ENCODE peak calls at places on chromosome X, in six cellular contexts. One of them, this sample, is unnamed.

GRCh38 chrX:128906753-128907152 is 616.5 kb downstream of the SMARCA1 start:
- DNase-seq in activated T-helper 9 cell treated with anti-CD3 and anti-CD28 coated beads, Interleukin-2, amount 50 U/mL, for 16 hours: no peak
- DNase-seq in NCI-H1092: no peak
- DNase-seq in GM03348: no peak
- DNase-seq in naive thymus-derived CD8-positive, alpha-beta T cell: no peak
- DNase-seq in fibroblast of pulmonary artery: no peak
- DNase-seq in this sample: no peak

GRCh38 chrX:104482757-104483156 is 83.2 kb upstream of the IL1RAPL2 start:
- DNase-seq in activated T-helper 9 cell treated with anti-CD3 and anti-CD28 coated beads, Interleukin-2, amount 50 U/mL, for 16 hours: no peak
- DNase-seq in NCI-H1092: no peak
- DNase-seq in fibroblast of pulmonary artery: peak; percentile 0
- DNase-seq in naive thymus-derived CD8-positive, alpha-beta T cell: no peak
- DNase-seq in GM03348: no peak
- DNase-seq in this sample: no peak

GRCh38 chrX:119690921-119691716 is 1.8 kb downstream of the SEPTIN6 start:
- DNase-seq in naive thymus-derived CD8-positive, alpha-beta T cell: peak; percentile 59
- DNase-seq in NCI-H1092: no peak
- DNase-seq in activated T-helper 9 cell treated with anti-CD3 and anti-CD28 coated beads, Interleukin-2, amount 50 U/mL, for 16 hours: peak; percentile 61
- DNase-seq in fibroblast of pulmonary artery: peak; percentile 67
- DNase-seq in GM03348: peak; percentile 36
- DNase-seq in this sample: no peak

GRCh38 chrX:130165181-130165702 is 399 bp downstream of the AIFM1 start:
- DNase-seq in GM03348: peak; percentile 26
- DNase-seq in fibroblast of pulmonary artery: no peak
- DNase-seq in NCI-H1092: no peak
- DNase-seq in activated T-helper 9 cell treated with anti-CD3 and anti-CD28 coated beads, Interleukin-2, amount 50 U/mL, for 16 hours: no peak
- DNase-seq in naive thymus-derived CD8-positive, alpha-beta T cell: no peak
- DNase-seq in this sample: peak; percentile 20

GRCh38 chrX:72641601-72642000 is 69.0 kb upstream of the HDAC8 start:
- DNase-seq in fibroblast of pulmonary artery: no peak
- DNase-seq in activated T-helper 9 cell treated with anti-CD3 and anti-CD28 coated beads, Interleukin-2, amount 50 U/mL, for 16 hours: no peak
- DNase-seq in naive thymus-derived CD8-positive, alpha-beta T cell: no peak
- DNase-seq in NCI-H1092: no peak
- DNase-seq in GM03348: no peak
- DNase-seq in this sample: no peak

GRCh38 chrX:46444011-46444410 is 101.2 kb downstream of the ZNF674 start:
- DNase-seq in fibroblast of pulmonary artery: peak; percentile 71
- DNase-seq in activated T-helper 9 cell treated with anti-CD3 and anti-CD28 coated beads, Interleukin-2, amount 50 U/mL, for 16 hours: no peak
- DNase-seq in GM03348: peak; percentile 59
- DNase-seq in NCI-H1092: no peak
- DNase-seq in naive thymus-derived CD8-positive, alpha-beta T cell: no peak
- DNase-seq in this sample: no peak

GRCh38 chrX:13029341-13029740 is 15.1 kb downstream of the FAM9C start:
- DNase-seq in NCI-H1092: no peak
- DNase-seq in activated T-helper 9 cell treated with anti-CD3 and anti-CD28 coated beads, Interleukin-2, amount 50 U/mL, for 16 hours: no peak
- DNase-seq in fibroblast of pulmonary artery: peak; percentile 48
- DNase-seq in naive thymus-derived CD8-positive, alpha-beta T cell: no peak
- DNase-seq in GM03348: no peak
- DNase-seq in this sample: no peak

GRCh38 chrX:49172280-49172780 is 632 bp downstream of the PLP2 start:
- DNase-seq in activated T-helper 9 cell treated with anti-CD3 and anti-CD28 coated beads, Interleukin-2, amount 50 U/mL, for 16 hours: peak; percentile 51
- DNase-seq in NCI-H1092: peak; percentile 62
- DNase-seq in fibroblast of pulmonary artery: peak; percentile 35
- DNase-seq in naive thymus-derived CD8-positive, alpha-beta T cell: peak; percentile 41
- DNase-seq in GM03348: peak; percentile 65
- DNase-seq in this sample: peak; percentile 23

GRCh38 chrX:45749375-45749774 is 548.7 kb upstream of the DIPK2B start:
- DNase-seq in naive thymus-derived CD8-positive, alpha-beta T cell: no peak
- DNase-seq in fibroblast of pulmonary artery: peak; percentile 55
- DNase-seq in NCI-H1092: no peak
- DNase-seq in activated T-helper 9 cell treated with anti-CD3 and anti-CD28 coated beads, Interleukin-2, amount 50 U/mL, for 16 hours: no peak
- DNase-seq in GM03348: no peak
- DNase-seq in this sample: no peak

GRCh38 chrX:112840382-112841113 is at the start of gene AMOT:
- DNase-seq in NCI-H1092: peak; percentile 82
- DNase-seq in naive thymus-derived CD8-positive, alpha-beta T cell: peak; percentile 61
- DNase-seq in fibroblast of pulmonary artery: peak; percentile 66
- DNase-seq in GM03348: peak; percentile 83
- DNase-seq in activated T-helper 9 cell treated with anti-CD3 and anti-CD28 coated beads, Interleukin-2, amount 50 U/mL, for 16 hours: peak; percentile 41
- DNase-seq in this sample: peak; percentile 53

GRCh38 chrX:20393944-20394343 is 127.2 kb upstream of the RPS6KA3 start:
- DNase-seq in NCI-H1092: no peak
- DNase-seq in activated T-helper 9 cell treated with anti-CD3 and anti-CD28 coated beads, Interleukin-2, amount 50 U/mL, for 16 hours: no peak
- DNase-seq in fibroblast of pulmonary artery: peak; percentile 40
- DNase-seq in GM03348: no peak
- DNase-seq in naive thymus-derived CD8-positive, alpha-beta T cell: no peak
- DNase-seq in this sample: no peak

GRCh38 chrX:117990438-117990837 is 126.2 kb downstream of the KLHL13 start:
- DNase-seq in NCI-H1092: no peak
- DNase-seq in activated T-helper 9 cell treated with anti-CD3 and anti-CD28 coated beads, Interleukin-2, amount 50 U/mL, for 16 hours: no peak
- DNase-seq in GM03348: no peak
- DNase-seq in naive thymus-derived CD8-positive, alpha-beta T cell: no peak
- DNase-seq in fibroblast of pulmonary artery: no peak
- DNase-seq in this sample: no peak

GRCh38 chrX:7235071-7235470 is 87.1 kb upstream of the PUDP start:
- DNase-seq in naive thymus-derived CD8-positive, alpha-beta T cell: no peak
- DNase-seq in GM03348: no peak
- DNase-seq in activated T-helper 9 cell treated with anti-CD3 and anti-CD28 coated beads, Interleukin-2, amount 50 U/mL, for 16 hours: no peak
- DNase-seq in NCI-H1092: no peak
- DNase-seq in fibroblast of pulmonary artery: no peak
- DNase-seq in this sample: no peak

GRCh38 chrX:48470110-48470832 is at the start of gene SLC38A5:
- DNase-seq in activated T-helper 9 cell treated with anti-CD3 and anti-CD28 coated beads, Interleukin-2, amount 50 U/mL, for 16 hours: no peak
- DNase-seq in naive thymus-derived CD8-positive, alpha-beta T cell: no peak
- DNase-seq in NCI-H1092: no peak
- DNase-seq in GM03348: no peak
- DNase-seq in fibroblast of pulmonary artery: no peak
- DNase-seq in this sample: no peak

GRCh38 chrX:40172169-40172979 is 74.6 kb upstream of the BCOR start:
- DNase-seq in naive thymus-derived CD8-positive, alpha-beta T cell: no peak
- DNase-seq in GM03348: peak; percentile 63
- DNase-seq in fibroblast of pulmonary artery: peak; percentile 58
- DNase-seq in NCI-H1092: peak; percentile 63
- DNase-seq in activated T-helper 9 cell treated with anti-CD3 and anti-CD28 coated beads, Interleukin-2, amount 50 U/mL, for 16 hours: no peak
- DNase-seq in this sample: no peak

GRCh38 chrX:149453911-149454820 is 50.9 kb downstream of the IDS start:
- DNase-seq in NCI-H1092: no peak
- DNase-seq in fibroblast of pulmonary artery: no peak
- DNase-seq in activated T-helper 9 cell treated with anti-CD3 and anti-CD28 coated beads, Interleukin-2, amount 50 U/mL, for 16 hours: no peak
- DNase-seq in naive thymus-derived CD8-positive, alpha-beta T cell: no peak
- DNase-seq in GM03348: peak; percentile 11
- DNase-seq in this sample: peak; percentile 91

GRCh38 chrX:80578518-80579105 is 158.4 kb downstream of the TENT5D start:
- DNase-seq in fibroblast of pulmonary artery: peak; percentile 37
- DNase-seq in GM03348: peak; percentile 35
- DNase-seq in naive thymus-derived CD8-positive, alpha-beta T cell: no peak
- DNase-seq in activated T-helper 9 cell treated with anti-CD3 and anti-CD28 coated beads, Interleukin-2, amount 50 U/mL, for 16 hours: no peak
- DNase-seq in NCI-H1092: no peak
- DNase-seq in this sample: peak; percentile 2

GRCh38 chrX:120736989-120737388 is 107.1 kb upstream of the C1GALT1C1 start:
- DNase-seq in activated T-helper 9 cell treated with anti-CD3 and anti-CD28 coated beads, Interleukin-2, amount 50 U/mL, for 16 hours: no peak
- DNase-seq in NCI-H1092: no peak
- DNase-seq in naive thymus-derived CD8-positive, alpha-beta T cell: no peak
- DNase-seq in fibroblast of pulmonary artery: no peak
- DNase-seq in GM03348: no peak
- DNase-seq in this sample: no peak

GRCh38 chrX:38275615-38276014 is 51.7 kb downstream of the RPGR start:
- DNase-seq in naive thymus-derived CD8-positive, alpha-beta T cell: no peak
- DNase-seq in GM03348: peak; percentile 50
- DNase-seq in NCI-H1092: no peak
- DNase-seq in fibroblast of pulmonary artery: peak; percentile 88
- DNase-seq in activated T-helper 9 cell treated with anti-CD3 and anti-CD28 coated beads, Interleukin-2, amount 50 U/mL, for 16 hours: no peak
- DNase-seq in this sample: no peak

GRCh38 chrX:135528274-135528673 is 7.8 kb downstream of the INTS6L start:
- DNase-seq in activated T-helper 9 cell treated with anti-CD3 and anti-CD28 coated beads, Interleukin-2, amount 50 U/mL, for 16 hours: no peak
- DNase-seq in naive thymus-derived CD8-positive, alpha-beta T cell: no peak
- DNase-seq in GM03348: no peak
- DNase-seq in NCI-H1092: no peak
- DNase-seq in fibroblast of pulmonary artery: no peak
- DNase-seq in this sample: no peak

GRCh38 chrX:54891573-54891972 is 29.1 kb upstream of the TRO start:
- DNase-seq in GM03348: peak; percentile 7
- DNase-seq in fibroblast of pulmonary artery: peak; percentile 59
- DNase-seq in NCI-H1092: peak; percentile 30
- DNase-seq in naive thymus-derived CD8-positive, alpha-beta T cell: peak; percentile 12
- DNase-seq in activated T-helper 9 cell treated with anti-CD3 and anti-CD28 coated beads, Interleukin-2, amount 50 U/mL, for 16 hours: no peak
- DNase-seq in this sample: peak; percentile 3

GRCh38 chrX:30900227-30900626 is 11.2 kb upstream of the TAB3 start:
- DNase-seq in GM03348: peak; percentile 4
- DNase-seq in naive thymus-derived CD8-positive, alpha-beta T cell: no peak
- DNase-seq in NCI-H1092: no peak
- DNase-seq in activated T-helper 9 cell treated with anti-CD3 and anti-CD28 coated beads, Interleukin-2, amount 50 U/mL, for 16 hours: no peak
- DNase-seq in fibroblast of pulmonary artery: no peak
- DNase-seq in this sample: no peak

GRCh38 chrX:64394874-64395567 is at the start of gene MTMR8:
- DNase-seq in activated T-helper 9 cell treated with anti-CD3 and anti-CD28 coated beads, Interleukin-2, amount 50 U/mL, for 16 hours: peak; percentile 63
- DNase-seq in fibroblast of pulmonary artery: peak; percentile 4
- DNase-seq in NCI-H1092: peak; percentile 43
- DNase-seq in naive thymus-derived CD8-positive, alpha-beta T cell: peak; percentile 66
- DNase-seq in GM03348: peak; percentile 2
- DNase-seq in this sample: no peak

GRCh38 chrX:24506082-24506481 is 41.0 kb downstream of the PDK3 start:
- DNase-seq in GM03348: peak; percentile 5
- DNase-seq in naive thymus-derived CD8-positive, alpha-beta T cell: no peak
- DNase-seq in fibroblast of pulmonary artery: peak; percentile 1
- DNase-seq in activated T-helper 9 cell treated with anti-CD3 and anti-CD28 coated beads, Interleukin-2, amount 50 U/mL, for 16 hours: no peak
- DNase-seq in NCI-H1092: no peak
- DNase-seq in this sample: no peak

GRCh38 chrX:69298466-69299140 is 133.3 kb upstream of the PJA1 start:
- DNase-seq in activated T-helper 9 cell treated with anti-CD3 and anti-CD28 coated beads, Interleukin-2, amount 50 U/mL, for 16 hours: no peak
- DNase-seq in GM03348: peak; percentile 24
- DNase-seq in fibroblast of pulmonary artery: peak; percentile 18
- DNase-seq in NCI-H1092: no peak
- DNase-seq in naive thymus-derived CD8-positive, alpha-beta T cell: no peak
- DNase-seq in this sample: no peak

GRCh38 chrX:153765138-153766079 is 1.4 kb downstream of the PLXNB3 start:
- DNase-seq in activated T-helper 9 cell treated with anti-CD3 and anti-CD28 coated beads, Interleukin-2, amount 50 U/mL, for 16 hours: no peak
- DNase-seq in NCI-H1092: peak; percentile 6
- DNase-seq in fibroblast of pulmonary artery: peak; percentile 12
- DNase-seq in naive thymus-derived CD8-positive, alpha-beta T cell: no peak
- DNase-seq in GM03348: no peak
- DNase-seq in this sample: no peak

GRCh38 chrX:147838465-147839131 is 73.1 kb upstream of the FMR1 start:
- DNase-seq in GM03348: no peak
- DNase-seq in NCI-H1092: no peak
- DNase-seq in naive thymus-derived CD8-positive, alpha-beta T cell: no peak
- DNase-seq in activated T-helper 9 cell treated with anti-CD3 and anti-CD28 coated beads, Interleukin-2, amount 50 U/mL, for 16 hours: no peak
- DNase-seq in fibroblast of pulmonary artery: no peak
- DNase-seq in this sample: peak; percentile 25

GRCh38 chrX:47218920-47219815 is 687 bp downstream of the CDK16 start:
- DNase-seq in activated T-helper 9 cell treated with anti-CD3 and anti-CD28 coated beads, Interleukin-2, amount 50 U/mL, for 16 hours: peak; percentile 35
- DNase-seq in GM03348: peak; percentile 53
- DNase-seq in fibroblast of pulmonary artery: no peak
- DNase-seq in NCI-H1092: peak; percentile 17
- DNase-seq in naive thymus-derived CD8-positive, alpha-beta T cell: peak; percentile 15
- DNase-seq in this sample: no peak

GRCh38 chrX:10038585-10038984 is 71.4 kb downstream of the CLDN34 start:
- DNase-seq in fibroblast of pulmonary artery: no peak
- DNase-seq in NCI-H1092: no peak
- DNase-seq in GM03348: no peak
- DNase-seq in naive thymus-derived CD8-positive, alpha-beta T cell: no peak
- DNase-seq in activated T-helper 9 cell treated with anti-CD3 and anti-CD28 coated beads, Interleukin-2, amount 50 U/mL, for 16 hours: no peak
- DNase-seq in this sample: no peak

GRCh38 chrX:67674741-67675140 is 130.9 kb downstream of the AR start:
- DNase-seq in naive thymus-derived CD8-positive, alpha-beta T cell: no peak
- DNase-seq in NCI-H1092: no peak
- DNase-seq in fibroblast of pulmonary artery: no peak
- DNase-seq in GM03348: no peak
- DNase-seq in activated T-helper 9 cell treated with anti-CD3 and anti-CD28 coated beads, Interleukin-2, amount 50 U/mL, for 16 hours: no peak
- DNase-seq in this sample: no peak

GRCh38 chrX:97295954-97296353 is 412.2 kb downstream of the RPA4 start:
- DNase-seq in GM03348: no peak
- DNase-seq in NCI-H1092: no peak
- DNase-seq in fibroblast of pulmonary artery: no peak
- DNase-seq in naive thymus-derived CD8-positive, alpha-beta T cell: no peak
- DNase-seq in activated T-helper 9 cell treated with anti-CD3 and anti-CD28 coated beads, Interleukin-2, amount 50 U/mL, for 16 hours: no peak
- DNase-seq in this sample: no peak

GRCh38 chrX:29044802-29045201 is 457.6 kb downstream of the IL1RAPL1 start:
- DNase-seq in GM03348: peak; percentile 3
- DNase-seq in NCI-H1092: no peak
- DNase-seq in naive thymus-derived CD8-positive, alpha-beta T cell: no peak
- DNase-seq in activated T-helper 9 cell treated with anti-CD3 and anti-CD28 coated beads, Interleukin-2, amount 50 U/mL, for 16 hours: no peak
- DNase-seq in fibroblast of pulmonary artery: peak; percentile 36
- DNase-seq in this sample: no peak

GRCh38 chrX:15530318-15530717 is 29.7 kb downstream of the BMX start:
- DNase-seq in NCI-H1092: no peak
- DNase-seq in naive thymus-derived CD8-positive, alpha-beta T cell: no peak
- DNase-seq in activated T-helper 9 cell treated with anti-CD3 and anti-CD28 coated beads, Interleukin-2, amount 50 U/mL, for 16 hours: no peak
- DNase-seq in GM03348: no peak
- DNase-seq in fibroblast of pulmonary artery: no peak
- DNase-seq in this sample: no peak

This sample was measured in NCI-H1694 treated with DMSO at 0.1 percent for 48 hours.